ENCODE peak calls at places on chromosomes 6 and 20, in eight cellular contexts. C, T, Z, F, U, J, S and Y are unnamed samples. For H3K36me3, the result is how much of the 10 kb centered on the place peaks cover.

GRCh38 chr6:105348897-105349296 is 54.0 kb downstream of the PREP start:
- DNase-seq in C (no peak), T (no peak), Z (no peak), F (no peak), U (no peak), J (no peak), S (no peak), Y (no peak)

GRCh38 chr6:148240463-148240845 is 102.2 kb upstream of the SASH1 start:
- DNase-seq in C (no peak), T (no peak), Z (peak), F (peak), U (no peak), J (no peak), S (no peak), Y (no peak)

GRCh38 chr6:56529594-56530191 is 113.0 kb downstream of the DST start:
- DNase-seq in C (no peak), T (no peak), Z (no peak), F (no peak), U (no peak), J (no peak), S (no peak), Y (no peak)

GRCh38 chr6:152338335-152339125 is 298.6 kb downstream of the SYNE1 start:
- DNase-seq in C (peak), T (peak), Z (no peak), F (peak), U (no peak), J (peak), S (peak), Y (peak)

GRCh38 chr20:23294166-23294565 is 56.4 kb upstream of the NXT1 start:
- DNase-seq in C (no peak), T (no peak), Z (no peak), F (peak), U (no peak), J (no peak), S (no peak), Y (no peak)

GRCh38 chr20:25225642-25226432 is 22.0 kb upstream of the PYGB start:
- DNase-seq in C (no peak), T (no peak), Z (no peak), F (no peak), U (no peak), J (no peak), S (no peak), Y (no peak)

GRCh38 chr6:96898241-96898851 is 655 bp upstream of the NDUFAF4 start:
- DNase-seq in C (no peak), T (no peak), Z (no peak), F (peak), U (no peak), J (no peak), S (no peak), Y (peak)

GRCh38 chr6:44386364-44386928 is 1.1 kb upstream of the CDC5L start:
- DNase-seq in C (peak), T (peak), Z (no peak), F (no peak), U (no peak), J (no peak), S (peak), Y (no peak)

GRCh38 chr6:76810286-76810685 is 653.0 kb downstream of the HTR1B start:
- DNase-seq in C (no peak), T (no peak), Z (no peak), F (no peak), U (no peak), J (no peak), S (no peak), Y (no peak)

GRCh38 chr6:137641474-137642077 is 147.4 kb upstream of the OLIG3 start:
- DNase-seq in C (peak), T (peak), Z (no peak), F (peak), U (peak), J (peak), S (peak), Y (peak)

GRCh38 chr6:17086469-17086868 is 15.4 kb upstream of the STMND1 start:
- DNase-seq in C (peak), T (peak), Z (no peak), F (peak), U (peak), J (peak), S (peak), Y (no peak)

GRCh38 chr20:19012671-19013070 is 199.1 kb downstream of the SCP2D1 start:
- DNase-seq in C (no peak), T (peak), Z (no peak), F (no peak), U (no peak), J (no peak), S (no peak), Y (no peak)

GRCh38 chr6:142855877-142856606 is 88.9 kb downstream of the HIVEP2 start:
- DNase-seq in C (no peak), T (no peak), Z (no peak), F (no peak), U (no peak), J (no peak), S (no peak), Y (peak)

GRCh38 chr20:57991211-57991841 is 237.1 kb downstream of the ANKRD60 start:
- DNase-seq in C (no peak), T (peak), Z (no peak), F (no peak), U (no peak), J (no peak), S (no peak), Y (no peak)

GRCh38 chr6:68728580-68728979 is 93.5 kb downstream of the ADGRB3 start:
- DNase-seq in C (no peak), T (no peak), Z (no peak), F (no peak), U (no peak), J (no peak), S (no peak), Y (no peak)

GRCh38 chr20:11447371-11448100 is 470.2 kb upstream of the BTBD3 start:
- DNase-seq in C (no peak), T (no peak), Z (no peak), F (no peak), U (no peak), J (no peak), S (no peak), Y (no peak)

GRCh38 chr6:18733921-18734550 is 346.9 kb downstream of the RNF144B start:
- DNase-seq in C (no peak), T (no peak), Z (no peak), F (no peak), U (no peak), J (no peak), S (no peak), Y (no peak)
- H3K36me3 ChIP-seq in C (under half), T (under half), Z (under half), F (under half), U (under half), J (under half), S (under half), Y (under half)

GRCh38 chr6:109094351-109095035 is at the start of gene SESN1:
- DNase-seq in C (peak), T (peak), Z (peak), F (peak), U (peak), J (peak), S (peak), Y (peak)

GRCh38 chr6:109095036-109095820 is at the start of gene CEP57L1:
- DNase-seq in C (peak), T (peak), Z (peak), F (peak), U (peak), J (peak), S (peak), Y (peak)

GRCh38 chr6:109095821-109096084 is 446 bp downstream of the CEP57L1 start:
- DNase-seq in C (no peak), T (no peak), Z (no peak), F (no peak), U (no peak), J (no peak), S (no peak), Y (no peak)

GRCh38 chr6:109093732-109094131 is 914 bp downstream of the SESN1 start:
- DNase-seq in C (no peak), T (no peak), Z (no peak), F (peak), U (no peak), J (no peak), S (no peak), Y (no peak)

GRCh38 chr6:109096198-109096597 is 891 bp downstream of the CEP57L1 start:
- DNase-seq in C (no peak), T (no peak), Z (no peak), F (no peak), U (no peak), J (no peak), S (no peak), Y (no peak)
- H3K4me3 ChIP-seq in C (peak), T (peak), Z (peak), F (no peak), U (peak), J (peak), S (peak), Y (peak)

GRCh38 chr6:139422105-139423036 is 47.9 kb upstream of the CITED2 start:
- DNase-seq in C (no peak), T (peak), Z (no peak), F (no peak), U (no peak), J (no peak), S (no peak), Y (no peak)
- H3K27ac ChIP-seq in C (no peak), T (no peak), Z (no peak), F (no peak), U (no peak), J (no peak), S (no peak), Y (no peak)

GRCh38 chr6:160043784-160044183 is 74.9 kb downstream of the IGF2R start:
- DNase-seq in C (no peak), T (no peak), Z (no peak), F (no peak), U (no peak), J (no peak), S (no peak), Y (no peak)

GRCh38 chr6:160042788-160043301 is 74.0 kb downstream of the IGF2R start:
- DNase-seq in C (no peak), T (no peak), Z (no peak), F (no peak), U (no peak), J (no peak), S (no peak), Y (no peak)

GRCh38 chr6:160041608-160042007 is 72.7 kb downstream of the IGF2R start:
- DNase-seq in C (peak), T (no peak), Z (no peak), F (no peak), U (no peak), J (no peak), S (no peak), Y (no peak)

GRCh38 chr6:160040527-160041264 is 71.8 kb downstream of the IGF2R start:
- DNase-seq in C (no peak), T (no peak), Z (no peak), F (no peak), U (no peak), J (no peak), S (no peak), Y (no peak)

DNA sequence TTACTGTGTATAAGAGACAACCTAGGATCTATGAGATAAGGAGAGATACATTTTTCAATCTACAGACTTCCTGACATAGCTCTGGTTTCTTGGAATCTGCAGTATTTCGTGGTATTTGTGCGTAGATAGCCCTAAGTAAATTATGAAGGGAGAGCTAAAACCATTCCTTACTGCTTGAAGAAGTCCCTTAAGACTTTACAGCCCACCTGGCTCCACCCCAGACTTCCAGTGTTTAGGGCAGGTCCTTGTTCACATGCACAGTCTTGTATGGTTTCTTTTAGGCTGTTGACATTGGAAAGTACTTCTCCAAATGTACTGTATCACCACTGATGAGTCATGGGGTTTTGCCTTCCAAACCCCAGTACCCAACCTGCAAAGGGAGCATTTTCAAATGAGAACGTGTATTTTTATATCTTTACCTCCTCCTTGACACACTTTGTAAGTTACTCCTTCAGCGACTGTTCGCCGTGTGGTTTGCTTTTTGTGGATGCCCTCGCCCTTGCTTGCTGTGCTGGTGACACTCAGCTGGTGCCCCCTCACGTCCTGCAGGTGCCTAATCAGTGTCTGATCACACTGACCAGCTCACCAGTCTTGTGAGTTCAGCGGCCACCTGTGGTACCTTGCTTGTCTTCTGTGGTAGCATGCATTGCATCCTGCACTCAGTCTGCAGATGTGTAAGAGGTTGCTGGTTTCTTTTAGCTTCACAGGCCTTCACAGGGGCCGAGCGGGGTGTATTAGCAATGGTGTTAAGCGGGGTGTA is 73.3 kb downstream of the IGF2R start:
- DNase-seq in C (no peak), T (no peak), Z (no peak), F (no peak), U (no peak), J (no peak), S (no peak), Y (no peak)
- H3K36me3 ChIP-seq in C (under half), T (under half), Z (half or more), F (half or more), U (under half), J (under half), S (under half), Y (half or more)